ENCODE peak calls at places on chromosomes 5 and 9, in four cellular contexts. J, K, H and E are unnamed samples.

GRCh38 chr5:35822541-35822940 is 34.1 kb upstream of the IL7R start:
- DNase-seq in J (no peak), H (no peak), K (no peak), E (no peak)

GRCh38 chr5:123937230-123937629 is 425.3 kb downstream of the CSNK1G3 start:
- DNase-seq in J (no peak), K (peak), H (peak), E (no peak)

GRCh38 chr9:81601639-81602623 is 87.4 kb downstream of the TLE1 start:
- DNase-seq in H (no peak), J (no peak), K (no peak), E (no peak)

GRCh38 chr9:137309368-137310189 is 7.5 kb upstream of the NRARP start:
- DNase-seq in K (no peak), J (no peak), H (no peak), E (no peak)

GRCh38 chr5:56900395-56900794 is 9.0 kb upstream of the SETD9 start:
- DNase-seq in J (no peak), H (no peak), K (no peak), E (no peak)

GRCh38 chr9:127835930-127836586 is 18.4 kb downstream of the ENG start:
- DNase-seq in J (peak), H (no peak), K (no peak), E (no peak)

GRCh38 chr5:6847896-6848295 is 134.7 kb downstream of the TENT4A start:
- DNase-seq in H (no peak), J (no peak), K (no peak), E (no peak)

GRCh38 chr5:96256795-96257470 is 176.1 kb downstream of the PCSK1 start:
- DNase-seq in H (peak), J (no peak), K (peak), E (no peak)

GRCh38 chr5:52789378-52789777 is 1.7 kb downstream of the ITGA1 start:
- DNase-seq in K (no peak), J (no peak), H (no peak), E (no peak)

GRCh38 chr5:139660105-139660915 is 12.2 kb downstream of the CXXC5 start:
- DNase-seq in H (no peak), J (no peak), K (peak), E (peak)

GRCh38 chr9:133822439-133823065 is 84.4 kb upstream of the SARDH start:
- DNase-seq in H (no peak), J (no peak), K (no peak), E (no peak)
- H3K27ac ChIP-seq in H (no peak), J (no peak), K (no peak), E (no peak)

DNA sequence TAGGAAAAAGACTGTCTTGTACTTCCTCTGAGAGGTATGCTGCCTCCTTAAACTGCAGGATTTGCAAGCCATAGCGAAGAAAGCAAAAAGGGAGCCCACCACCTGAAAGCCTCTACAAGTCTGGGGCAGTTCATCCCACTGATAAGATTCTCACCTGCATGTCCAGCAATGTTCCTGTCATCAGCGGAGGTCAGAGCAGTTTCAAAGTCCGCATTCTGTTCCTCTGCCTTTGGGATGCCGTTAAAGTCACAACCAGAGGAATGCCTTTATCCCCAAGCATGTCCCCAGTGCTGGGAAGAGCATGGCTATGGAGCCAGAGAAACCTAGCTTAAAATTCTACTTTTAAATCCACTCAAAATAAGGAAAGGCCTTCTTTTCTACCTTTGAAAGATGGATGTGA is 220.5 kb downstream of the GLIS3 start:
- DNase-seq in H (no peak), J (no peak), K (no peak), E (no peak)
- H3K27ac ChIP-seq in H (no peak), J (no peak), K (no peak), E (no peak)

DNA sequence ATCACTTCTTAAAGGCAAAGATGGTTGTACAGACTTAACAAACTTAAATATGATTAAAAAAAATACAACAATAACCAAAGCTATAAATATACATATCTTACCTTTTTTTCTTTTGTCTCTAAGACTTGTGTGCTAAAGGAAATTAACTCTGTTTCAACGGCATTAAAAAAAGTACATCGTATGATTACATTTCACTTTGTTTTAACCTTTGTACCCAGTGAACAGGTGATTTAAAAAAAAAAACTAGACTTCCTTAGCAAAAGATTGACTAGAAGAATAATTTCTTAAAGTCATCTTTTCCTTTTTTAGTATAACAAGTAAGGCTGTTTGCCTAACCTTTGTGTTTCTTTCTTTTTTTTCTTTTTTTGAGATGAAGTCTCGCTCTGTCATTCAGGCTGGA is at the start of gene LRRC19:
- DNase-seq in J (no peak), H (no peak), K (no peak), E (no peak)
- H3K27ac ChIP-seq in J (no peak), H (no peak), K (peak), E (no peak)

GRCh38 chr9:124285903-124286291 is 28.1 kb downstream of the NEK6 start:
- DNase-seq in K (peak), J (peak), H (no peak), E (no peak)
- H3K27ac ChIP-seq in K (peak), J (no peak), H (no peak), E (no peak)